ENCODE peak calls at places on chromosomes 6 and 20, in nine cellular contexts. D is psoas muscle; Y is tibial nerve; A is midbrain; Z is HFF-Myc; V is H1; I is occipital lobe; M is activated CD4-positive, CD25-positive, alpha-beta regulatory T cell; B is NCI-H1694 treated with DMSO at 0.1 percent for 48 hours. O is an unnamed sample.

GRCh38 chr20:44752099-44752931 is 6.7 kb downstream of the KCNK15 start:
- DNase-seq in V (no peak), D (no peak), I (no peak), A (no peak), Y (no peak), M (no peak), Z (no peak), B (no peak), O (no peak)

GRCh38 chr6:37538107-37538506 is 38.4 kb upstream of the CCDC167 start:
- DNase-seq in Y (no peak), A (no peak), B (peak), D (no peak), I (no peak), M (no peak), Z (no peak), V (no peak), O (no peak)

GRCh38 chr6:45927421-45928234 is 88.0 kb downstream of the CLIC5 start:
- DNase-seq in Z (no peak), I (no peak), A (no peak), M (no peak), V (no peak), D (no peak), B (no peak), Y (no peak), O (peak)

GRCh38 chr6:20631525-20631924 is 97.3 kb downstream of the CDKAL1 start:
- DNase-seq in V (no peak), I (no peak), A (no peak), Y (no peak), D (no peak), M (no peak), Z (no peak), B (no peak), O (no peak)

GRCh38 chr6:33702345-33702977 is 9.0 kb downstream of the UQCC2 start:
- DNase-seq in V (no peak), I (no peak), A (peak), Z (no peak), B (peak), Y (no peak), M (no peak), D (no peak), O (no peak)

GRCh38 chr6:72316675-72317380 is 305.0 kb upstream of the KCNQ5 start:
- DNase-seq in Y (no peak), A (no peak), B (no peak), Z (no peak), M (no peak), D (peak), I (no peak), V (no peak), O (no peak)

GRCh38 chr20:47934761-47935160 is 149.5 kb upstream of the SULF2 start:
- DNase-seq in V (no peak), D (no peak), Y (no peak), Z (no peak), M (no peak), I (no peak), A (no peak), B (no peak), O (no peak)

GRCh38 chr6:145086197-145086596 is 649.1 kb downstream of the EPM2A start:
- DNase-seq in M (no peak), B (no peak), Y (peak), Z (no peak), V (no peak), I (no peak), A (no peak), D (no peak), O (no peak)

GRCh38 chr6:126380072-126380583 is 40.2 kb downstream of the CENPW start:
- DNase-seq in D (no peak), A (no peak), Y (no peak), Z (no peak), B (no peak), I (no peak), V (no peak), M (no peak), O (no peak)

GRCh38 chr6:47180633-47181032 is 129.1 kb downstream of the TNFRSF21 start:
- DNase-seq in B (no peak), Y (no peak), D (no peak), M (no peak), A (no peak), I (no peak), Z (no peak), V (peak), O (no peak)

GRCh38 chr20:41174373-41174772 is 37.0 kb downstream of the PLCG1 start:
- DNase-seq in D (peak), Z (no peak), Y (peak), B (no peak), I (no peak), V (no peak), M (no peak), A (no peak), O (no peak)

GRCh38 chr6:32837651-32838113 is 857 bp downstream of the TAP2 start:
- DNase-seq in I (no peak), V (no peak), D (no peak), M (no peak), Y (no peak), Z (no peak), B (no peak), A (no peak), O (no peak)

GRCh38 chr6:29424575-29424974 is 9.8 kb downstream of the OR12D1 start:
- DNase-seq in M (no peak), Y (no peak), A (no peak), Z (no peak), V (no peak), I (no peak), B (no peak), D (no peak), O (no peak)

GRCh38 chr6:161353208-161353613 is 79.3 kb upstream of the AGPAT4 start:
- DNase-seq in B (no peak), I (no peak), Z (peak), D (no peak), Y (no peak), M (no peak), A (peak), V (peak), O (no peak)

GRCh38 chr6:116263353-116263752 is 9.5 kb upstream of the TSPYL4 start:
- DNase-seq in I (no peak), B (no peak), Z (no peak), V (no peak), M (no peak), Y (no peak), A (no peak), D (no peak), O (no peak)

GRCh38 chr6:132937466-132937906 is 123.1 kb downstream of the RPS12 start:
- DNase-seq in D (no peak), Z (no peak), M (no peak), A (peak), Y (no peak), V (no peak), B (no peak), I (no peak), O (no peak)

GRCh38 chr20:61761453-61762207 is 304.1 kb downstream of the TAF4 start:
- DNase-seq in A (no peak), V (no peak), D (peak), M (no peak), I (no peak), Y (no peak), Z (no peak), B (no peak), O (no peak)

GRCh38 chr20:35134472-35134871 is 12.7 kb downstream of the EDEM2 start:
- DNase-seq in V (no peak), I (no peak), Z (no peak), B (no peak), D (no peak), M (no peak), A (no peak), Y (peak), O (no peak)

GRCh38 chr20:43748274-43748673 is 21.5 kb upstream of the GTSF1L start:
- DNase-seq in Z (no peak), V (no peak), B (no peak), M (no peak), D (no peak), A (no peak), Y (no peak), I (no peak), O (no peak)

GRCh38 chr6:37920667-37921066 is 101.1 kb downstream of the ZFAND3 start:
- DNase-seq in V (no peak), D (no peak), B (no peak), I (no peak), Y (no peak), A (no peak), Z (no peak), M (no peak), O (no peak)

GRCh38 chr6:3825851-3826581 is 23.2 kb upstream of the FAM50B start:
- DNase-seq in D (peak), Y (peak), Z (peak), A (peak), B (no peak), M (no peak), I (peak), V (no peak), O (peak)

GRCh38 chr6:107846262-107846795 is 22.2 kb upstream of the SCML4 start:
- DNase-seq in B (no peak), I (no peak), Y (no peak), V (no peak), Z (no peak), D (no peak), M (no peak), A (no peak), O (no peak)

GRCh38 chr6:68638225-68638900 is 3.3 kb downstream of the ADGRB3 start:
- DNase-seq in Z (no peak), B (peak), Y (peak), D (no peak), V (no peak), A (no peak), I (no peak), M (no peak), O (no peak)

GRCh38 chr6:21083708-21084107 is 509.8 kb upstream of the SOX4 start:
- DNase-seq in V (no peak), Z (no peak), I (no peak), B (no peak), D (no peak), A (no peak), Y (no peak), M (no peak), O (no peak)

GRCh38 chr6:28587011-28587745 is 61.5 kb downstream of the GPX5 start:
- DNase-seq in I (peak), Z (no peak), B (peak), M (no peak), A (peak), V (peak), Y (no peak), D (no peak), O (peak)

GRCh38 chr6:10341605-10342004 is 73.3 kb downstream of the TFAP2A start:
- DNase-seq in D (no peak), Y (no peak), V (no peak), Z (no peak), B (no peak), A (no peak), I (no peak), M (no peak), O (no peak)

O was measured in caudate nucleus.